ENCODE peak calls at places on chromosomes 12 and 14, in eight cellular contexts. G is stomach; A is CD4-positive, alpha-beta T cell; W is heart right ventricle; C is cardiac muscle cell; N is CD8-positive, alpha-beta T cell; U is thoracic aorta; T is sigmoid colon. V is an unnamed sample.
A peak's percentile ranks its signal among the peaks of the same experiment; 100 is the strongest.

GRCh38 chr14:54760866-54761265 is 141.8 kb downstream of the GCH1 start:
- DNase-seq in G (no peak), A (no peak), W (no peak), C (no peak), N (no peak), U (no peak), T (no peak), V (no peak)

GRCh38 chr14:78022059-78022458 is 148.1 kb upstream of the NRXN3 start:
- DNase-seq in G (peak; percentile 67), A (no peak), W (peak; percentile 42), C (peak; percentile 75), N (no peak), U (no peak), T (no peak), V (no peak)

GRCh38 chr14:91830777-91831176 is 36.6 kb downstream of the TC2N start:
- DNase-seq in G (peak; percentile 68), A (no peak), W (no peak), C (peak; percentile 13), N (no peak), U (no peak), T (no peak), V (no peak)

GRCh38 chr14:24110485-24110884 is 4.1 kb upstream of the DCAF11 start:
- DNase-seq in G (no peak), A (no peak), W (no peak), C (no peak), N (no peak), U (no peak), T (no peak), V (no peak)

GRCh38 chr12:14273911-14274306 is 91.6 kb upstream of the ATF7IP start:
- DNase-seq in G (no peak), A (no peak), W (no peak), C (no peak), N (no peak), U (no peak), T (no peak), V (no peak)

GRCh38 chr12:50058743-50059312 is 1.4 kb downstream of the ASIC1 start:
- DNase-seq in G (no peak), A (no peak), W (no peak), C (no peak), N (peak; percentile 69), U (no peak), T (no peak), V (peak; percentile 47)

GRCh38 chr12:104958946-104959841 is 1.1 kb upstream of the SLC41A2 start:
- DNase-seq in G (no peak), A (no peak), W (no peak), C (no peak), N (no peak), U (no peak), T (no peak), V (no peak)

GRCh38 chr12:42474391-42474790 is 115.2 kb downstream of the PRICKLE1 start:
- DNase-seq in G (no peak), A (no peak), W (no peak), C (no peak), N (no peak), U (no peak), T (no peak), V (no peak)

GRCh38 chr12:8922544-8922943 is 8.2 kb downstream of the PHC1 start:
- DNase-seq in G (no peak), A (no peak), W (no peak), C (no peak), N (no peak), U (no peak), T (no peak), V (no peak)

GRCh38 chr14:105026789-105027563 is 6.1 kb upstream of the CDCA4 start:
- DNase-seq in G (no peak), A (no peak), W (no peak), C (no peak), N (no peak), U (no peak), T (no peak), V (no peak)

GRCh38 chr14:39268393-39268792 is 34.7 kb downstream of the MIA2 start:
- DNase-seq in G (no peak), A (no peak), W (no peak), C (peak; percentile 37), N (no peak), U (no peak), T (no peak), V (no peak)

GRCh38 chr14:93160353-93160801 is 24.3 kb downstream of the MOAP1 start:
- DNase-seq in G (no peak), A (no peak), W (no peak), C (peak; percentile 22), N (no peak), U (no peak), T (no peak), V (no peak)
- TF ChIP-seq CTCF in G (peak; percentile 17), A (no peak), W (no peak), C (peak; percentile 42), N (no peak), U (no peak), T (no peak), V (peak; percentile 86)

GRCh38 chr12:124525927-124526692 is 41.3 kb downstream of the NCOR2 start:
- DNase-seq in G (no peak), A (no peak), W (no peak), C (no peak), N (no peak), U (no peak), T (no peak), V (no peak)

GRCh38 chr12:124525455-124525854 is 42.0 kb downstream of the NCOR2 start:
- DNase-seq in G (no peak), A (no peak), W (no peak), C (no peak), N (no peak), U (no peak), T (no peak), V (no peak)

GRCh38 chr12:124523071-124523470 is 44.3 kb downstream of the NCOR2 start:
- DNase-seq in G (no peak), A (no peak), W (no peak), C (no peak), N (no peak), U (no peak), T (no peak), V (no peak)

GRCh38 chr12:124520896-124521295 is 46.5 kb downstream of the NCOR2 start:
- DNase-seq in G (no peak), A (no peak), W (no peak), C (no peak), N (no peak), U (no peak), T (no peak), V (no peak)

DNA sequence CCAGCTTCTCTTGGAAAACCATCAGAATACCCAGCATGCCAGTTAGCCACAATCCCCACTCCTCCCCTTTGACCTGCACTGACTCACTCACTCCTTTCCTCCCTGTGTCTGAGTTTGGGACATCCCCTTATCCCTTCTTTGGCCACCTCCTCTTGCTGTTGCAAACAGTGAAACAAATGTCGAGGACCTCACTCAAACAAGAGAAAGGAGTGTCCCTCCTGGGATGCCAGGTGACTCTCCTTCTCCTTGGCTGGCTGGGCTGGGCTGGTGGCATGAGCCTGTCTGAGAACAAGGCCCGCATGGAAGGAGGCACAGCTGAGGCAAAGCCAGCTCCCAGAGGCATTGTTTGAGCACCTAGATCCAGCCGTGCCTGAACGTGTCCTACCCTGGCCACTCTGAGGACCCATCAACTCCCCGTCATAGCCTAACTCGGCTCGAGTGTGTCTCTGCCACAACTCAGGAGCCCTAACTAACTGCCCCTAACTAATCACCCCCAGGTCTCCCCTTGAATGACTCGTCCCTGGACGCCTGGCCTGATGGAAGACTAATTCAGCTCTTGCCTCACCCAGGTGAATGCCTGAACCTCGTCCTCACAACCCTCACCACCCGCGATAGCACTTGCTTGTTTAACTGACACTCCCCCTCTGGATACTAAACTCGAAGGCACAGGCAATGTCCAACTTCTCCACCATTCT is 43.0 kb downstream of the NCOR2 start:
- DNase-seq in G (no peak), A (no peak), W (no peak), C (no peak), N (no peak), U (no peak), T (no peak), V (no peak)
- H3K27ac ChIP-seq in G (no peak overlapping the region), A (no peak overlapping the region), W (peak overlapping the region; percentile 3), C (peak overlapping the region; percentile 41), N (no peak overlapping the region), U (peak overlapping the region; percentile 13), T (peak overlapping the region; percentile 97), V (peak overlapping the region; percentile 97)

GRCh38 chr12:34598851-34599529 is 576.7 kb downstream of the ALG10 start:
- DNase-seq in G (peak; percentile 16), A (no peak), W (no peak), C (no peak), N (no peak), U (no peak), T (peak; percentile 15), V (no peak)
- H3K9me3 ChIP-seq in G (peaks cover 98% of the 10 kb centered on the region), A (peaks cover 78% of the 10 kb centered on the region), W (peaks cover 37% of the 10 kb centered on the region), C (no peaks in the 10 kb centered on the region), N (no peaks in the 10 kb centered on the region), U (peaks cover 33% of the 10 kb centered on the region), T (peaks cover 32% of the 10 kb centered on the region), V (peaks cover 9% of the 10 kb centered on the region)

GRCh38 chr12:89949457-89950195 is 241.0 kb upstream of the ATP2B1 start:
- DNase-seq in G (no peak), A (peak; percentile 15), W (peak; percentile 66), C (peak; percentile 45), N (peak; percentile 56), U (no peak), T (no peak), V (no peak)

GRCh38 chr12:89950421-89950820 is 241.8 kb upstream of the ATP2B1 start:
- DNase-seq in G (no peak), A (peak; percentile 13), W (no peak), C (no peak), N (no peak), U (no peak), T (no peak), V (no peak)

GRCh38 chr12:89951694-89952060 is 243.0 kb upstream of the ATP2B1 start:
- DNase-seq in G (no peak), A (no peak), W (no peak), C (no peak), N (no peak), U (no peak), T (no peak), V (no peak)

GRCh38 chr12:89951050-89951693 is 242.5 kb upstream of the ATP2B1 start:
- DNase-seq in G (no peak), A (no peak), W (no peak), C (no peak), N (no peak), U (no peak), T (no peak), V (no peak)

DNA sequence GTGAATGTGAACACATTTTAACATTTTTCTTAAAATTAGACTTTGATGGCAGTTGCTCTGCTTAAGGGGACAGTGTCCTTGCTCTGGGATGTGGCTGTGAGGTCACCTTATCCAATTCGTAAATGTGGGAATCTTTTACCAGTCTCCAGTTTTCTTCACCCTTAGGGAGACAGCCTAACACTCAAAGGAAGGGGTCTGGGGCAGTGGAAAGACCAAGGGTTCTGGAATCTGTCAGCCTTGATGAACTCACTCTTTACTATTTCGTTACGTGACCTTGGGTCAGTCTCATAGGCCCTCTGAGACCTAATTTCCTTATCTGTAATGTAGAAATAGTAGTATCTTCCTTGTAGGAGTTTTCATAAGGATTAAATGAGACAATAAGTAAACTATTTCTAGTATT is 245.6 kb upstream of the ATP2B1 start:
- DNase-seq in G (no peak), A (no peak), W (no peak), C (no peak), N (no peak), U (no peak), T (no peak), V (no peak)
- TF ChIP-seq CTCF in G (no peak), A (no peak), W (no peak), C (no peak), N (no peak), U (no peak), T (no peak), V (no peak)